ENCODE peak calls at places on chromosome 10, in seven cellular contexts. E, Y, H, S, A, P and K are unnamed samples.

GRCh38 chr10:6062101-6062771 is at the start of gene IL2RA:
- DNase-seq in E (no peak), P (no peak), A (no peak), S (no peak), Y (peak), H (no peak), K (no peak)

GRCh38 chr10:48817141-48817540 is 122.5 kb downstream of the LRRC18 start:
- DNase-seq in S (no peak), Y (no peak), E (no peak), H (no peak), A (no peak), P (no peak), K (no peak)

GRCh38 chr10:107718868-107719267 is 554.4 kb upstream of the SORCS1 start:
- DNase-seq in A (no peak), E (no peak), S (no peak), Y (no peak), H (no peak), P (no peak), K (peak)

GRCh38 chr10:17851611-17852010 is 42.5 kb downstream of the MRC1 start:
- DNase-seq in P (no peak), S (no peak), A (no peak), H (no peak), Y (peak), E (no peak), K (no peak)

GRCh38 chr10:69446650-69447151 is 4.6 kb upstream of the TSPAN15 start:
- DNase-seq in H (peak), Y (no peak), S (peak), P (no peak), A (no peak), E (no peak), K (peak)

GRCh38 chr10:98815039-98815660 is 368.4 kb upstream of the HPS1 start:
- DNase-seq in Y (no peak), H (no peak), S (no peak), E (no peak), A (no peak), P (no peak), K (no peak)

GRCh38 chr10:25175527-25176420 is 973 bp downstream of the GPR158 start:
- DNase-seq in A (peak), Y (no peak), H (no peak), E (peak), P (no peak), S (no peak), K (no peak)

GRCh38 chr10:124802313-124802675 is 675 bp downstream of the ABRAXAS2 start:
- DNase-seq in H (no peak), Y (peak), A (peak), S (no peak), E (no peak), P (no peak), K (peak)

GRCh38 chr10:4725917-4726606 is 99.9 kb upstream of the AKR1E2 start:
- DNase-seq in P (no peak), A (no peak), S (peak), Y (no peak), E (no peak), H (peak), K (peak)

GRCh38 chr10:79241629-79241989 is 105.7 kb upstream of the PPIF start:
- DNase-seq in H (no peak), P (no peak), Y (no peak), E (no peak), S (no peak), A (no peak), K (no peak)